ENCODE peak calls at places on chromosomes 5 and 9, in ten cellular contexts. W is thyroid gland; Y is cardiac fibroblast; J is progenitor cell of endocrine pancreas; H is GM20000; Q is RWPE1; R is CD8-positive, alpha-beta T cell; F is fibroblast of lung; A is fibroblast of pulmonary artery; N is HFFc6. C is an unnamed sample.

GRCh38 chr5:176744584-176744965 is 65.8 kb upstream of the UNC5A start:
- DNase-seq in W (no peak), Y (peak; percentile 10), J (no peak), H (peak; percentile 20), Q (no peak), R (no peak), F (peak; percentile 2), A (peak; percentile 3), N (no peak), C (no peak)

GRCh38 chr5:44396312-44396711 is 7.1 kb upstream of the FGF10 start:
- DNase-seq in W (no peak), Y (no peak), J (no peak), H (no peak), Q (no peak), R (no peak), F (no peak), A (no peak), N (no peak), C (no peak)

GRCh38 chr9:112048924-112049785 is 125.9 kb downstream of the SUSD1 start:
- DNase-seq in W (no peak), Y (peak; percentile 78), J (no peak), H (no peak), Q (no peak), R (no peak), F (peak; percentile 51), A (peak; percentile 56), N (peak; percentile 65), C (no peak)

GRCh38 chr9:37574996-37575395 is 1.2 kb downstream of the FBXO10 start:
- DNase-seq in W (no peak), Y (peak; percentile 22), J (no peak), H (no peak), Q (no peak), R (no peak), F (peak; percentile 15), A (no peak), N (no peak), C (no peak)

GRCh38 chr5:89930591-89931383 is 478.8 kb downstream of the CETN3 start:
- DNase-seq in W (no peak), Y (peak; percentile 83), J (no peak), H (peak; percentile 6), Q (peak; percentile 59), R (no peak), F (peak; percentile 50), A (peak; percentile 81), N (peak; percentile 34), C (no peak)

GRCh38 chr5:96142786-96143434 is 181.3 kb upstream of the ELL2 start:
- DNase-seq in W (no peak), Y (peak; percentile 54), J (no peak), H (no peak), Q (no peak), R (no peak), F (peak; percentile 78), A (peak; percentile 14), N (peak; percentile 57), C (no peak)

GRCh38 chr9:85401998-85402397 is 339.8 kb downstream of the AGTPBP1 start:
- DNase-seq in W (no peak), Y (no peak), J (no peak), H (no peak), Q (peak; percentile 40), R (no peak), F (no peak), A (no peak), N (no peak), C (no peak)

GRCh38 chr9:71514344-71514975 is 253.9 kb downstream of the CEMIP2 start:
- DNase-seq in W (no peak), Y (no peak), J (no peak), H (no peak), Q (no peak), R (no peak), F (no peak), A (no peak), N (no peak), C (no peak)

GRCh38 chr9:106583751-106584150 is 279.2 kb upstream of the ZNF462 start:
- DNase-seq in W (no peak), Y (no peak), J (no peak), H (no peak), Q (peak; percentile 91), R (no peak), F (no peak), A (no peak), N (no peak), C (no peak)

GRCh38 chr5:151675225-151675955 is 11.3 kb downstream of the SPARC start:
- DNase-seq in W (no peak), Y (peak; percentile 82), J (no peak), H (peak; percentile 13), Q (no peak), R (no peak), F (peak; percentile 34), A (peak; percentile 79), N (no peak), C (no peak)

GRCh38 chr5:139644646-139645494 is 3.3 kb upstream of the CXXC5 start:
- DNase-seq in W (peak; percentile 2), Y (no peak), J (no peak), H (no peak), Q (no peak), R (no peak), F (no peak), A (no peak), N (no peak), C (no peak)

GRCh38 chr9:128061305-128061704 is 5.8 kb downstream of the NAIF1 start:
- DNase-seq in W (no peak), Y (no peak), J (no peak), H (no peak), Q (no peak), R (no peak), F (no peak), A (no peak), N (no peak), C (no peak)

GRCh38 chr9:122954253-122954691 is 13.5 kb downstream of the RABGAP1 start:
- DNase-seq in W (no peak), Y (peak; percentile 53), J (no peak), H (no peak), Q (peak; percentile 68), R (no peak), F (peak; percentile 48), A (peak; percentile 71), N (peak; percentile 42), C (no peak)

GRCh38 chr5:41843456-41844112 is 26.6 kb downstream of the OXCT1 start:
- DNase-seq in W (peak; percentile 18), Y (peak; percentile 83), J (no peak), H (no peak), Q (peak; percentile 30), R (peak; percentile 19), F (peak; percentile 84), A (peak; percentile 86), N (peak; percentile 58), C (peak; percentile 28)

GRCh38 chr9:26811106-26811505 is 81.5 kb downstream of the CAAP1 start:
- DNase-seq in W (no peak), Y (peak; percentile 14), J (no peak), H (no peak), Q (no peak), R (no peak), F (peak; percentile 6), A (peak; percentile 1), N (no peak), C (no peak)

DNA sequence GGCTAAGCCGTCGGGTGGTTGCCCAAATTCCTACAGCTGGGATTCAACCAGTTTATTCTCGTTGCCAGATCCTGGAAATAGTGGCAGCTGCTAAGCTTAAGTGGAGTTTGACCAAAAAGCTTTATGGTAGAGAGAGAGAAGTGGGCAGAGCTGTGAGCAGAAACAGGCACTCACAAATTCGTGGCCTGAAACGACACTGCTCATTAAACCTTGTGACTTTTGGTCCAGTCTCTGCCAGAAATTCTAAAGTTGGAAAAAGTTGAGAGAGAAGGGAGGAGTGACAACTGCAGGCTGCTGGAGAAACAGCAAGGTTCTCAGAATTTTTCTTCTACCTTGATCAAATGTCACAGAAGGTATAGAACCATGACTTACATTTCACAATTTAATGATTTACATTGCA is 131.5 kb downstream of the MTX3 start:
- DNase-seq in W (peak; percentile 47), Y (no peak), J (no peak), H (no peak), Q (no peak), R (no peak), F (no peak), A (no peak), N (no peak), C (no peak)
- TF ChIP-seq CTCF in W (peak; percentile 66), Y (no peak), J (no peak), H (no peak), Q (no peak), R (no peak), F (no peak), A (no peak), N (peak; percentile 9), C (no peak)

GRCh38 chr9:69674112-69674511 is 1.9 kb upstream of the APBA1 start:
- DNase-seq in W (no peak), Y (no peak), J (no peak), H (no peak), Q (no peak), R (no peak), F (no peak), A (no peak), N (no peak), C (no peak)
- TF ChIP-seq CTCF in W (no peak), Y (no peak), J (peak; percentile 32), H (no peak), Q (no peak), R (no peak), F (no peak), A (no peak), N (peak; percentile 36), C (no peak)

DNA sequence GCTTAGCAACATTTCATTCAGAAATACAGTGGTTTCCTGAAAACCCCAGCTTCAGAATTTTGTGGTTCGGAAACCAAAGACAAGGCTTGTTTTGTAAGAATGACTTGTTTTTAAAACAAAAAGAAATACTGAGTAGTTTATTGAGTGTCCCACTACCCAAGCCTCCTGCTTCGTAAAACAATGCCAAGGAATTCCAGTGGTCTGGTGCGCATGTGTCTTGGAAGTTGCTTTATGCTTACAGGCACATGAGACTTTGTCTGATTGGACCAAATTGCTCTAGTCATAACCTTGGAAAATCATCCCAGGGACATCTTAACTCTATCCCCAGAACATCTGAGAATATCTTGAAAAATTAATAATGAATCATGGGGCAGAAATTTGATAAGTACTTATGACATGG is 77.1 kb upstream of the FST start:
- DNase-seq in W (no peak), Y (no peak), J (no peak), H (no peak), Q (no peak), R (no peak), F (no peak), A (no peak), N (no peak), C (no peak)
- TF ChIP-seq CTCF in W (no peak), Y (no peak), J (no peak), H (no peak), Q (no peak), R (no peak), F (no peak), A (no peak), N (no peak), C (no peak)

GRCh38 chr5:63398346-63398745 is 563.9 kb downstream of the HTR1A start:
- DNase-seq in W (no peak), Y (no peak), J (no peak), H (no peak), Q (peak; percentile 74), R (no peak), F (no peak), A (no peak), N (no peak), C (no peak)

GRCh38 chr5:63400079-63400478 is 562.2 kb downstream of the HTR1A start:
- DNase-seq in W (no peak), Y (no peak), J (no peak), H (no peak), Q (no peak), R (no peak), F (no peak), A (no peak), N (no peak), C (no peak)

GRCh38 chr5:63401434-63402046 is 560.7 kb downstream of the HTR1A start:
- DNase-seq in W (peak; percentile 60), Y (peak; percentile 63), J (peak; percentile 66), H (peak; percentile 26), Q (peak; percentile 53), R (no peak), F (peak; percentile 46), A (peak; percentile 55), N (peak; percentile 8), C (peak; percentile 75)
- TF ChIP-seq CTCF in W (peak; percentile 53), Y (peak; percentile 84), J (peak; percentile 97), H (peak; percentile 70), Q (peak; percentile 94), R (no peak), F (peak; percentile 87), A (peak; percentile 94), N (peak; percentile 84), C (peak; percentile 85)

C was measured in nephron progenitor cell.